ENCODE peak calls at places on chromosomes 3 and 15, in seven cellular contexts. D is KBM-7; B is activated CD8-positive, alpha-beta memory T cell treated with anti-CD3 and anti-CD28 coated beads for 48 hours; T is AG09319; O is LoVo; H is activated T-cell treated with anti-CD3 and anti-CD28 coated beads, Interleukin-2, amount 50 U/mL, for 72 hours; I is anterior cingulate cortex. J is an unnamed sample.

GRCh38 chr15:78243491-78243941 is 9.2 kb upstream of the ACSBG1 start:
- DNase-seq in I (peak), O (no peak), H (no peak), B (no peak), T (no peak), D (no peak), J (peak)

GRCh38 chr15:59674501-59674900 is 14.6 kb downstream of the BNIP2 start:
- DNase-seq in D (no peak), H (no peak), I (no peak), B (no peak), T (no peak), O (no peak), J (no peak)

GRCh38 chr3:64872385-64872784 is 184.6 kb upstream of the ADAMTS9 start:
- DNase-seq in B (no peak), T (no peak), H (no peak), I (no peak), O (no peak), D (no peak), J (no peak)

GRCh38 chr3:76940181-76940770 is 99.6 kb upstream of the ROBO2 start:
- DNase-seq in H (no peak), D (no peak), T (no peak), O (no peak), I (no peak), B (no peak), J (no peak)

GRCh38 chr3:3701949-3702348 is 97.3 kb upstream of the LRRN1 start:
- DNase-seq in T (no peak), B (no peak), H (no peak), O (no peak), I (no peak), D (no peak), J (no peak)

GRCh38 chr3:133384331-133385027 is 15.4 kb upstream of the BFSP2 start:
- DNase-seq in B (no peak), T (peak), I (peak), D (peak), H (peak), O (peak), J (peak)

GRCh38 chr15:68196445-68197169 is 8.5 kb downstream of the CALML4 start:
- DNase-seq in D (no peak), I (no peak), T (no peak), O (no peak), B (no peak), H (no peak), J (no peak)

GRCh38 chr3:123096701-123097100 is 29.9 kb downstream of the PDIA5 start:
- DNase-seq in B (no peak), T (peak), H (no peak), O (no peak), D (no peak), I (peak), J (no peak)

GRCh38 chr3:11346416-11346815 is 74.2 kb downstream of the ATG7 start:
- DNase-seq in I (no peak), H (no peak), B (no peak), T (no peak), D (no peak), O (no peak), J (no peak)

GRCh38 chr15:75712668-75713337 is at the start of gene CSPG4:
- DNase-seq in T (no peak), B (no peak), I (no peak), H (no peak), D (no peak), O (no peak), J (no peak)

GRCh38 chr3:38989932-38990510 is 61.7 kb downstream of the SCN11A start:
- DNase-seq in O (no peak), H (no peak), D (no peak), B (no peak), I (no peak), T (no peak), J (no peak)

GRCh38 chr15:76979331-76979925 is 15.5 kb upstream of the PSTPIP1 start:
- DNase-seq in B (no peak), T (no peak), I (no peak), D (no peak), H (no peak), O (no peak), J (no peak)

GRCh38 chr15:64667736-64668161 is 107.6 kb downstream of the RBPMS2 start:
- DNase-seq in B (no peak), H (no peak), I (no peak), D (no peak), O (no peak), T (no peak), J (peak)

GRCh38 chr15:99155961-99156443 is 51.1 kb downstream of the SYNM start:
- DNase-seq in H (no peak), I (no peak), B (no peak), O (no peak), D (no peak), T (no peak), J (no peak)

GRCh38 chr3:114178770-114179368 is at the start of gene DRD3:
- DNase-seq in H (peak), T (no peak), D (peak), O (no peak), I (no peak), B (no peak), J (peak)

GRCh38 chr15:53520867-53521525 is 238.5 kb downstream of the WDR72 start:
- DNase-seq in I (peak), T (no peak), H (no peak), D (no peak), B (no peak), O (no peak), J (peak)

GRCh38 chr15:95208988-95209387 is 977.6 kb downstream of the MCTP2 start:
- DNase-seq in T (no peak), O (no peak), I (no peak), B (no peak), D (no peak), H (no peak), J (no peak)

GRCh38 chr3:149199474-149199873 is 22.2 kb downstream of the CP start:
- DNase-seq in I (no peak), D (peak), H (no peak), T (no peak), O (no peak), B (no peak), J (no peak)

GRCh38 chr3:142850395-142851023 is 38.4 kb downstream of the PCOLCE2 start:
- DNase-seq in T (peak), O (peak), D (peak), B (no peak), I (no peak), H (peak), J (peak)

GRCh38 chr3:143220745-143221144 is 101.2 kb downstream of the CHST2 start:
- DNase-seq in B (no peak), D (no peak), H (no peak), I (no peak), O (no peak), T (no peak), J (no peak)

GRCh38 chr3:35523838-35524237 is 115.5 kb upstream of the ARPP21 start:
- DNase-seq in O (no peak), D (no peak), H (no peak), I (no peak), B (no peak), T (no peak), J (peak)

GRCh38 chr15:66894363-66894762 is 171.0 kb upstream of the SMAD3 start:
- DNase-seq in O (no peak), H (no peak), I (no peak), D (no peak), T (no peak), B (no peak), J (no peak)

GRCh38 chr3:7630925-7631324 is 770.0 kb downstream of the GRM7 start:
- DNase-seq in O (no peak), T (no peak), D (peak), B (no peak), I (no peak), H (no peak), J (peak)

GRCh38 chr15:84800365-84800806 is 16.8 kb upstream of the ALPK3 start:
- DNase-seq in H (no peak), D (no peak), I (no peak), B (no peak), T (no peak), O (no peak), J (no peak)

GRCh38 chr3:114081022-114081421 is 24.5 kb downstream of the QTRT2 start:
- DNase-seq in B (no peak), T (no peak), I (no peak), H (no peak), O (no peak), D (no peak), J (no peak)

J was measured in astrocyte of the cerebellum.